ENCODE peak calls at places on chromosome 20, in nine cellular contexts. B, Z, L, A, M, Q, N, E and W are unnamed samples.

GRCh38 chr20:31979713-31980426 is 11.9 kb downstream of the XKR7 start:
- DNase-seq in M (no peak), A (no peak), E (no peak), L (no peak), Q (no peak), N (no peak), B (no peak), Z (no peak), W (no peak)

GRCh38 chr20:32945710-32946221 is 58.5 kb downstream of the SUN5 start:
- DNase-seq in N (no peak), L (peak), Z (no peak), Q (peak), B (no peak), A (peak), M (peak), E (peak), W (no peak)

GRCh38 chr20:10654630-10655029 is 19.2 kb downstream of the JAG1 start:
- DNase-seq in B (peak), A (no peak), E (peak), L (no peak), N (no peak), Z (no peak), Q (no peak), M (no peak), W (no peak)

GRCh38 chr20:51089272-51089671 is 66.4 kb upstream of the KCNG1 start:
- DNase-seq in Z (no peak), A (no peak), L (no peak), N (no peak), E (no peak), B (no peak), M (no peak), Q (no peak), W (no peak)

GRCh38 chr20:6868864-6869263 is 101.4 kb downstream of the BMP2 start:
- DNase-seq in N (no peak), Z (no peak), B (no peak), A (no peak), M (no peak), L (no peak), Q (no peak), E (no peak), W (no peak)

GRCh38 chr20:44805991-44806729 is 4.2 kb downstream of the RIMS4 start:
- DNase-seq in Q (no peak), N (peak), M (peak), A (no peak), L (no peak), E (no peak), B (peak), Z (peak), W (no peak)

GRCh38 chr20:49630396-49630951 is 62.5 kb upstream of the PTGIS start:
- DNase-seq in M (no peak), E (peak), Q (no peak), A (no peak), N (no peak), L (no peak), B (no peak), Z (no peak), W (no peak)

GRCh38 chr20:33319986-33320385 is 37.0 kb downstream of the BPIFB1 start:
- DNase-seq in Q (no peak), M (no peak), N (no peak), A (no peak), L (no peak), E (no peak), Z (no peak), B (peak), W (no peak)

GRCh38 chr20:36728986-36729385 is 16.9 kb downstream of the NDRG3 start:
- DNase-seq in Q (peak), N (peak), Z (no peak), A (no peak), E (peak), L (no peak), M (peak), B (no peak), W (no peak)

GRCh38 chr20:37360515-37361115 is 14.7 kb downstream of the SRC start:
- DNase-seq in Q (no peak), N (no peak), Z (peak), B (no peak), L (no peak), M (no peak), E (no peak), A (no peak), W (no peak)

GRCh38 chr20:46557231-46557956 is 6.9 kb upstream of the OCSTAMP start:
- DNase-seq in Z (peak), E (no peak), M (peak), Q (no peak), B (no peak), N (no peak), L (no peak), A (no peak), W (no peak)

GRCh38 chr20:63314015-63314471 is 21.1 kb downstream of the COL20A1 start:
- DNase-seq in N (no peak), Z (no peak), L (no peak), E (no peak), A (no peak), Q (no peak), B (no peak), M (no peak), W (no peak)